ENCODE peak calls at places on chromosomes 4 and X, in ten cellular contexts. H, B, F, C, W, U, M, N, K and R are unnamed samples.

GRCh38 chr4:26762650-26763049 is 98.0 kb upstream of the STIM2 start:
- DNase-seq in F (no peak), H (no peak), N (no peak), C (no peak), U (no peak), W (no peak), M (no peak), K (no peak), B (no peak), R (peak)

GRCh38 chr4:94550352-94550751 is 98.6 kb downstream of the PDLIM5 start:
- DNase-seq in B (no peak), W (no peak), C (no peak), F (no peak), H (no peak), N (no peak), U (no peak), K (no peak), M (no peak), R (no peak)

GRCh38 chr4:770022-770421 is 55.9 kb downstream of the CPLX1 start:
- DNase-seq in F (no peak), N (no peak), H (no peak), W (no peak), K (no peak), C (no peak), U (no peak), M (no peak), B (no peak), R (no peak)

GRCh38 chr4:150828159-150828558 is 186.9 kb downstream of the LRBA start:
- DNase-seq in K (no peak), U (no peak), M (no peak), F (no peak), C (peak), B (no peak), N (peak), W (no peak), H (no peak), R (peak)

GRCh38 chrX:153714256-153714655 is 9.9 kb downstream of the BCAP31 start:
- DNase-seq in W (no peak), M (no peak), C (no peak), B (no peak), N (no peak), F (no peak), H (no peak), U (no peak), K (no peak), R (no peak)

GRCh38 chr4:94469221-94469784 is 17.6 kb downstream of the PDLIM5 start:
- DNase-seq in W (no peak), C (no peak), B (no peak), N (no peak), F (no peak), M (no peak), H (no peak), U (no peak), K (no peak), R (no peak)

GRCh38 chr4:108890491-108890890 is 127.6 kb upstream of the ETNPPL start:
- DNase-seq in F (no peak), W (no peak), B (no peak), M (no peak), N (no peak), K (no peak), H (no peak), U (no peak), C (no peak), R (no peak)

GRCh38 chr4:69591374-69591773 is 48.1 kb downstream of the UGT2A2 start:
- DNase-seq in N (no peak), W (no peak), U (no peak), H (no peak), M (no peak), C (no peak), K (no peak), F (no peak), B (no peak), R (no peak)

GRCh38 chrX:130726661-130727060 is 176.3 kb downstream of the ENOX2 start:
- DNase-seq in N (no peak), C (no peak), H (no peak), K (no peak), B (peak), W (no peak), M (no peak), U (no peak), F (no peak), R (no peak)

GRCh38 chr4:145937990-145938611 is 522 bp downstream of the ZNF827 start:
- DNase-seq in U (peak), F (peak), W (no peak), H (no peak), C (peak), M (peak), B (peak), N (peak), K (peak), R (peak)

GRCh38 chr4:3013839-3014350 is 50.5 kb downstream of the GRK4 start:
- DNase-seq in B (no peak), M (no peak), N (peak), W (no peak), U (no peak), H (no peak), F (no peak), K (no peak), C (peak), R (no peak)

GRCh38 chr4:121656269-121656641 is 40.5 kb downstream of the ANXA5 start:
- DNase-seq in C (peak), K (peak), H (no peak), W (no peak), N (peak), B (peak), U (peak), F (peak), M (peak), R (peak)

GRCh38 chrX:74277846-74278245 is 26.1 kb upstream of the ZCCHC13 start:
- DNase-seq in M (no peak), H (no peak), N (no peak), U (no peak), F (no peak), B (no peak), W (no peak), K (no peak), C (no peak), R (no peak)

GRCh38 chr4:48801739-48802138 is 21.7 kb upstream of the FRYL start:
- DNase-seq in M (no peak), C (no peak), W (no peak), K (no peak), F (no peak), U (no peak), B (peak), N (no peak), H (no peak), R (no peak)